ENCODE peak calls at places on chromosomes 12 and 14, in five cellular contexts. B is endodermal cell, C is lower lobe of right lung, J is lung, H is BE2C. M is an unnamed sample.

GRCh38 chr12:97061164-97061563 is 154.1 kb downstream of the NEDD1 start:
- DNase-seq in C (no peak), B (no peak), J (no peak), H (no peak), M (no peak)

GRCh38 chr12:5172886-5173285 is 129.2 kb downstream of the KCNA5 start:
- DNase-seq in H (no peak), B (no peak), J (no peak), C (no peak), M (no peak)

GRCh38 chr12:89103831-89104230 is 248.5 kb downstream of the DUSP6 start:
- DNase-seq in C (no peak), B (no peak), H (no peak), J (no peak), M (no peak)

GRCh38 chr14:64671591-64671990 is 32.6 kb upstream of the PLEKHG3 start:
- DNase-seq in C (no peak), B (no peak), H (no peak), J (no peak), M (peak; percentile 75)

GRCh38 chr12:5081016-5081415 is 37.3 kb downstream of the KCNA5 start:
- DNase-seq in H (peak; percentile 37), C (no peak), J (no peak), B (peak; percentile 85), M (peak; percentile 64)

GRCh38 chr12:6927379-6927991 is at the start of gene ATN1:
- DNase-seq in C (peak; percentile 77), B (peak; percentile 95), J (peak; percentile 78), H (peak; percentile 83), M (peak; percentile 96)

GRCh38 chr12:115000038-115000437 is 316.1 kb upstream of the TBX3 start:
- DNase-seq in H (peak; percentile 77), B (no peak), C (no peak), J (no peak), M (no peak)

GRCh38 chr12:90630006-90630405 is 325.0 kb downstream of the CCER1 start:
- DNase-seq in H (peak; percentile 43), J (no peak), C (no peak), B (no peak), M (no peak)

GRCh38 chr14:27559848-27560247 is 962.0 kb upstream of the NOVA1 start:
- DNase-seq in B (no peak), C (no peak), H (no peak), J (no peak), M (no peak)

GRCh38 chr12:111588010-111588409 is 11.1 kb downstream of the ATXN2 start:
- DNase-seq in C (no peak), B (no peak), H (no peak), J (no peak), M (no peak)

GRCh38 chr14:22715186-22715812 is 51.2 kb upstream of the OXA1L start:
- DNase-seq in H (no peak), C (no peak), J (no peak), B (no peak), M (no peak)

GRCh38 chr12:115004469-115005146 is 320.6 kb upstream of the TBX3 start:
- DNase-seq in B (no peak), C (no peak), J (no peak), H (no peak), M (no peak)

GRCh38 chr14:67240168-67240932 is 885 bp upstream of the PALS1 start:
- DNase-seq in J (peak; percentile 64), C (peak; percentile 82), H (peak; percentile 45), B (peak; percentile 73), M (peak; percentile 32)

GRCh38 chr12:84697141-84697540 is 215.5 kb downstream of the SLC6A15 start:
- DNase-seq in C (no peak), J (no peak), B (no peak), H (no peak), M (no peak)

GRCh38 chr14:22555573-22556011 is 33.4 kb downstream of the DAD1 start:
- DNase-seq in H (no peak), C (no peak), B (no peak), J (no peak), M (no peak)

GRCh38 chr14:47297374-47297773 is 378.0 kb downstream of the MDGA2 start:
- DNase-seq in B (no peak), J (no peak), H (no peak), C (no peak), M (no peak)

GRCh38 chr12:49647827-49648721 is 24.7 kb downstream of the PRPF40B start:
- DNase-seq in C (no peak), B (no peak), J (no peak), H (no peak), M (peak; percentile 40)

GRCh38 chr12:96020314-96021003 is 14.9 kb downstream of the LTA4H start:
- DNase-seq in C (no peak), H (no peak), B (no peak), J (no peak), M (no peak)

GRCh38 chr14:49461529-49462401 is 124.4 kb downstream of the RPS29 start:
- DNase-seq in H (peak; percentile 71), C (no peak), B (peak; percentile 72), J (peak; percentile 57), M (peak; percentile 16)

GRCh38 chr14:50823763-50824636 is 7.0 kb downstream of the NIN start:
- DNase-seq in C (no peak), B (no peak), J (no peak), H (no peak), M (no peak)

GRCh38 chr12:53399896-53400295 is 19.9 kb downstream of the SP1 start:
- DNase-seq in C (no peak), H (no peak), B (no peak), J (no peak), M (no peak)

GRCh38 chr14:65414961-65415589 is 2.5 kb downstream of the FUT8 start:
- DNase-seq in J (no peak), B (no peak), C (no peak), H (peak; percentile 25), M (peak; percentile 12)

GRCh38 chr12:58727526-58727925 is 192.8 kb downstream of the LRIG3 start:
- DNase-seq in C (no peak), J (no peak), H (no peak), B (no peak), M (no peak)

GRCh38 chr12:90333384-90333783 is 621.6 kb downstream of the CCER1 start:
- DNase-seq in B (no peak), C (no peak), J (no peak), H (no peak), M (no peak)

GRCh38 chr14:50599700-50600444 is 39.9 kb downstream of the ATL1 start:
- DNase-seq in J (no peak), H (no peak), C (no peak), B (no peak), M (no peak)

DNA sequence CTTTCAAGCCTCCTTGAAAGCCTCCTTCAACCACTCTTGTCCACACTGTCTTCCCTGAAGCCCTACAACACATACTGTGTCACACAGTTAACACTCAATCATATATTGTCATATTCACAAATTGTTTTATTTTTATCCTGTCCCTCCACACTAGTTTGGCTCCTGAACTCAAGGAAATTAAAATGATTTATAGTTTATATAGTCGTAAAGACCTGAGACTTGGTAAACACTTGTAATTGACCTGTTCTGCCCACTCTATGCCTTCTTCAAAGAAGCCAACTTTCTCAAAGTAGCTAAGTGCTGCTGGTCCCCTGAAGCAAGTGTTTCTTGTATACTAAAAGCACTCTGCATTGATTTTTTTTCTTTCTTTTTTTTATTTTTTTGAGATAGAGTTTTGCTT is 15.6 kb upstream of the NEK9 start:
- DNase-seq in H (no peak), C (no peak), B (no peak), J (no peak), M (no peak)
- H3K4me3 ChIP-seq in H (no peak overlapping the region), C (no peak overlapping the region), B (no peak overlapping the region), J (no peak overlapping the region), M (no peak overlapping the region)

GRCh38 chr14:101031721-101032120 is 128.2 kb upstream of the RTL1 start:
- DNase-seq in J (no peak), H (peak; percentile 1), C (no peak), B (no peak), M (no peak)

GRCh38 chr14:101030586-101030985 is 127.1 kb upstream of the RTL1 start:
- DNase-seq in H (no peak), C (no peak), B (no peak), J (no peak), M (no peak)

GRCh38 chr14:101029668-101030290 is 126.3 kb upstream of the RTL1 start:
- DNase-seq in H (no peak), C (no peak), J (no peak), B (no peak), M (no peak)

GRCh38 chr14:101032433-101032832 is 128.9 kb upstream of the RTL1 start:
- DNase-seq in C (no peak), J (no peak), H (no peak), B (no peak), M (no peak)

DNA sequence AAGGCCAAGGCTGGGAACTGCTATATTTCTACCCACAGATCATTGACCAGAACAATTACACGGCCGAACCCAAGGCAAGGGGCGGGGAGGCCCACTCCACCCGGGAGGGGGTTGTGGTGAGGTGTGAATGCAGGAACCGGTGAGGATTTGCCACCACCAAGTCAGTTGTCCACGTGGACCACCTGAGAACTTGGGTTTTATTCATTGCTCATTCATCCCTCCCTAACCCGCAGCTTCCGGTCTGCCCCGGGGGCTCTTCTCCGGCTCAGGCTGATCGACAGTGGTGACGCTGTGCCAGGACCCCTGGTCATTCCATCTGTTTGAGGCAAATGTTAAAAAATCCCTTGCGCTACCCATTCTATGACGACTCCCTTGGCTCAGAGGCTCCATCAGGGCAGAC is 127.7 kb upstream of the RTL1 start:
- DNase-seq in B (no peak), C (no peak), H (no peak), J (no peak), M (no peak)
- H3K36me3 ChIP-seq in B (no peaks in the 10 kb centered on the region), C (no peaks in the 10 kb centered on the region), H (peaks cover 97% of the 10 kb centered on the region), J (no peaks in the 10 kb centered on the region), M (no peaks in the 10 kb centered on the region)

DNA sequence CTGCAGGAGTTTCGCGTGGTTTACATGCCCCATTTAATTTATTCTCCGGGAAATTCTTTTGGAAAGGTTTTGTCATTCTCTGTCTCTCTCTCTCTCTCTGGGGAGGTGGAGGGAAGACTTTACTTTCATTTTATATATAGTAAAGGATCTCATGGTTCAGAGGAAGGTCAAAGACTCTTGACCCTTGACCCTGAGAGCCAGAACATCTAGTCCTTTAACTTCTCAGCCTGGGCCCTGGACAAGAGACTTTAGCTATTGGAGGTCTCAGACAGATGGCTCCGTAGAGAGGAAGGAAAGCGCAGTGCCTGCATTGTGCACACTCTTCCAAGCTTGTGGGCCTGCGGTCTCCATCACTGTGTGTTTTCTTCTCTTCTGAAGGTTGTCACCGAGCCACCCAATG is 43.7 kb downstream of the CCDC92 start:
- DNase-seq in C (no peak), B (no peak), J (no peak), H (no peak), M (no peak)
- H3K27me3 ChIP-seq in C (no peaks in the 10 kb centered on the region), B (no peaks in the 10 kb centered on the region), J (no peaks in the 10 kb centered on the region), H (no peaks in the 10 kb centered on the region), M (no peaks in the 10 kb centered on the region)

GRCh38 chr12:51941011-51941561 is 10.4 kb upstream of the ACVR1B start:
- DNase-seq in C (no peak), B (peak; percentile 47), H (peak; percentile 89), J (no peak), M (peak; percentile 58)
- H3K4me3 ChIP-seq in C (no peak overlapping the region), B (no peak overlapping the region), H (peak overlapping the region; percentile 42), J (no peak overlapping the region), M (no peak overlapping the region)

DNA sequence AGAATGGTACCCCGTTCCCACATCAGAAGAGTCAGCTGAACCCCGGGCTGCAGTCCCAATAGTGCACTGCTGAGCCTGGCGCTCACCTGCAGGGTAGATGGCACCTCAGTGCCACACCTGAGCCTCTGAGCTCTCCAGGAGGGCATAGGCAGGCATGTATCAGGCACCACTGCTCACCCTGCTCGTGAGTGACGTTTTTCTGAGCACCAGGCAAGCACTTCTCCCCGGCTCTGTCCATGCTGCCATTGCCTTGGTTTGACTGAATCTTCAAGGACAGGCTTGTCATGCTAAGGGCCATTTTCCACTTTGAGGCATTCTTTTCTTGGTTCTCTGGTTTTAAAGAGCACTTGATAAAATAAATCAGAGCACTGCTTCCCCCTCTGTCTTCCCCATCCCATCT is 161.6 kb upstream of the PRMT8 start:
- DNase-seq in H (no peak), C (no peak), J (no peak), B (no peak), M (no peak)
- H3K36me3 ChIP-seq in H (no peaks in the 10 kb centered on the region), C (no peaks in the 10 kb centered on the region), J (no peaks in the 10 kb centered on the region), B (no peaks in the 10 kb centered on the region), M (no peaks in the 10 kb centered on the region)